ENCODE peak calls at places on chromosome 15, in four cellular contexts. V is GM12878, M is H1, X is K562. G is an unnamed sample.
A peak's percentile ranks its signal among the peaks of the same experiment; 100 is the strongest.

GRCh38 chr15:63502137-63502801 is 2.1 kb upstream of the USP3 start:
- DNase-seq in M (no peak), V (no peak), X (no peak), G (no peak)

GRCh38 chr15:43067717-43068461 is 37.9 kb downstream of the UBR1 start:
- DNase-seq in M (no peak), X (no peak), V (no peak), G (no peak)

GRCh38 chr15:62618432-62618831 is 424.1 kb upstream of the TPM1 start:
- DNase-seq in M (no peak), X (no peak), V (no peak), G (no peak)

GRCh38 chr15:91865903-91866302 is 12.4 kb downstream of the SLCO3A1 start:
- DNase-seq in M (no peak), X (no peak), V (no peak), G (no peak)

GRCh38 chr15:31300981-31301686 is 25.5 kb upstream of the KLF13 start:
- DNase-seq in M (no peak), X (no peak), V (no peak), G (peak; percentile 93)

GRCh38 chr15:71683401-71684274 is 126.7 kb upstream of the NR2E3 start:
- DNase-seq in V (no peak), M (no peak), X (no peak), G (no peak)

GRCh38 chr15:65087873-65088642 is 11.5 kb downstream of the KBTBD13 start:
- DNase-seq in X (no peak), M (no peak), V (no peak), G (no peak)

GRCh38 chr15:39154136-39154770 is 426.6 kb upstream of the THBS1 start:
- DNase-seq in X (peak; percentile 10), V (no peak), M (no peak), G (no peak)

DNA sequence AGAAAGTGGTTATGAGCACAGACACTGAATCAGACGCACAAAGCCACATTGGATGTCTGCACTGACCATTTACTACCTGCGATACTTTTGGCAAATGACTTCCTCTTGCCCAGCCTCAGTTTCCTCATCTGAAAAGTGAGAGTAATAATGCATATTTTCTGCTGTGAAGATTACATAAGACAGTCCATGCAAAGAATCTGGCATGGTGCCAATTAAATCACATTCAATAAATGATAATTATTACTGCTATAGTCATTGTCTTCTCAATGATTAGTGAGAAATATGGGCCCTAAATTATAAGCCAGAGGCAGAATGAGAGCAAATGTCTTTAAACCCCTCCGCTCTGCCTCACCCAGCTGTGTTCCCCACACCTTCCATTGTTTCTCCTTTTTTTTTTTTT is 16.0 kb upstream of the BCL2L10 start:
- DNase-seq in V (no peak), X (no peak), M (no peak), G (no peak)
- TF ChIP-seq NRF1 in V (no peak), X (no peak), M (no peak), G (no peak)

GRCh38 chr15:47588968-47589367 is 128.3 kb upstream of the SEMA6D start:
- DNase-seq in X (no peak), M (no peak), V (no peak), G (no peak)
- TF ChIP-seq SIN3A in X (no peak), M (no peak), V (no peak), G (no peak)

DNA sequence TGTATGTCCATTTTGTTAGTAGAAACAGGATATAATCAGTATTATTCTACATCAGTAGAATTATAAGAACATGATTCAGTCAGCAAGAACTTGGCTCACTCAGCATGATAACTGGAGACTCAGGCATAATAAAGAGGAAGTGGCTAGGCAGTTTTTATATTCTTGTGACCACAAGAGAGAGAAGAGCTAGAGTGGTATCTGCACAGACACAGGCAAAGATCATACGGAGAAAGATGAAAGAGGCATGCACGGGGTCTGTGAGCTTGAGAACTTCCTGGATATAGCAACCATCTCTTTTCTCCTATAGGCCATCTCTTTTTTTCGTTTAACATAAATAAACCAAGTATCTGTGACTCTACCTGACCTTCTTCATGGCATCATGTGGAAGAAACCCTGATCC is 46.8 kb downstream of the MYO5A start:
- DNase-seq in V (peak; percentile 81), X (no peak), M (no peak), G (no peak)
- TF ChIP-seq NRF1 in V (no peak), X (no peak), M (no peak), G (no peak)

GRCh38 chr15:78101423-78102105 is 9.2 kb downstream of the SH2D7 start:
- DNase-seq in V (no peak), X (no peak), M (no peak), G (no peak)
- TF ChIP-seq SIN3A in V (no peak), X (no peak), M (no peak), G (no peak)

DNA sequence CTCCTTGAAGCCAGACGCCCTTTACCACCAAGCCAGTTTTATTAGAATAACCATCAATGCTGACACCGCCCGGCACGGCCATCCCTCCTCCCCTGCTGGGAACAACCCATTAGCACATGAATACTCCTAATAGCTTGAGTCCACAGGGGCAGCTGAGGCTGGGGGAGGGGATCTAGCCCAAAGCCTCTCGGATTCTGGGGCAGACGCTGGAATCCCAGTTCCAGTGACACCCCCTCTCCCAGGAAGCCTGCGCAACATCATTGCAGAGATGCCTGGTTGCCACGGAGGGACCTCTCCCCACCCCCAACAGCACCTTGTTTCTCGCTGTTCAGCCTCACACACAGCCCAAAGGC is 1.2 kb upstream of the LINGO1 start:
- DNase-seq in X (no peak), V (no peak), M (peak; percentile 91), G (no peak)
- TF ChIP-seq NRF1 in X (no peak), V (no peak), M (no peak), G (no peak)